ENCODE peak calls at places on chromosomes 7 and 10, in five cellular contexts. D is Jurkat, Clone E6-1; X is hippocampal formation; A is nucleus accumbens; M is RCC 7860. K is an unnamed sample.

GRCh38 chr10:42836771-42837468 is 54.3 kb downstream of the BMS1 start:
- DNase-seq in A (peak), D (no peak), X (no peak), M (no peak), K (no peak)

GRCh38 chr7:140526901-140527664 is 47.8 kb upstream of the MKRN1 start:
- DNase-seq in A (no peak), X (no peak), D (no peak), M (no peak), K (no peak)

GRCh38 chr7:123570390-123571182 is 13.0 kb upstream of the NDUFA5 start:
- DNase-seq in A (no peak), D (no peak), M (no peak), X (no peak), K (no peak)

GRCh38 chr10:25017247-25017590 is 807 bp downstream of the THNSL1 start:
- DNase-seq in M (no peak), D (no peak), X (no peak), A (peak), K (no peak)

GRCh38 chr7:26910221-26910620 is 45.8 kb upstream of the SKAP2 start:
- DNase-seq in X (no peak), M (peak), A (no peak), D (no peak), K (no peak)

GRCh38 chr7:74083928-74084721 is 521 bp downstream of the LIMK1 start:
- DNase-seq in A (no peak), M (peak), D (no peak), X (no peak), K (no peak)

GRCh38 chr7:31336202-31337035 is 4.1 kb downstream of the NEUROD6 start:
- DNase-seq in A (no peak), D (no peak), M (no peak), X (no peak), K (no peak)

GRCh38 chr7:42099837-42100508 is 137.0 kb downstream of the GLI3 start:
- DNase-seq in D (no peak), X (no peak), M (no peak), A (no peak), K (no peak)

GRCh38 chr10:108970016-108970415 is 953.3 kb downstream of the XPNPEP1 start:
- DNase-seq in X (no peak), D (peak), A (no peak), M (no peak), K (no peak)

GRCh38 chr7:148255333-148255732 is 335.2 kb upstream of the C7orf33 start:
- DNase-seq in M (peak), A (no peak), X (no peak), D (no peak), K (no peak)

GRCh38 chr10:102579206-102579790 is 65.0 kb upstream of the TRIM8 start:
- DNase-seq in M (no peak), X (no peak), A (no peak), D (no peak), K (no peak)